ENCODE peak calls at places on chromosomes 2 and 18, in nine cellular contexts. N is GM12878, T is adrenal gland, X is GM23338, P is psoas muscle, K is fibroblast of mammary gland, E is pancreas, D is fibroblast of pulmonary artery, Q is upper lobe of right lung. J is an unnamed sample.

GRCh38 chr2:108640731-108641130 is 78.6 kb upstream of the RANBP2 start:
- DNase-seq in N (no peak), T (no peak), X (no peak), P (no peak), K (peak), E (no peak), D (peak), Q (no peak), J (peak)

GRCh38 chr2:238147791-238148190 is 9.3 kb downstream of the KLHL30 start:
- DNase-seq in N (no peak), T (no peak), X (no peak), P (no peak), K (no peak), E (no peak), D (no peak), Q (no peak), J (no peak)

GRCh38 chr2:226837787-226838603 is 2.1 kb downstream of the RHBDD1 start:
- DNase-seq in N (no peak), T (no peak), X (no peak), P (no peak), K (no peak), E (no peak), D (no peak), Q (no peak), J (no peak)

GRCh38 chr18:30889582-30890301 is 152.8 kb downstream of the DSC3 start:
- DNase-seq in N (no peak), T (no peak), X (peak), P (no peak), K (no peak), E (no peak), D (peak), Q (no peak), J (no peak)

GRCh38 chr2:233912799-233913423 is 4.3 kb upstream of the TRPM8 start:
- DNase-seq in N (no peak), T (no peak), X (peak), P (no peak), K (peak), E (no peak), D (peak), Q (no peak), J (no peak)

GRCh38 chr18:31040982-31041345 is 1.6 kb downstream of the DSC3 start:
- DNase-seq in N (no peak), T (no peak), X (peak), P (no peak), K (no peak), E (no peak), D (peak), Q (no peak), J (no peak)

GRCh38 chr2:231397011-231397927 is 1.8 kb downstream of the B3GNT7 start:
- DNase-seq in N (no peak), T (no peak), X (no peak), P (no peak), K (no peak), E (no peak), D (no peak), Q (no peak), J (no peak)

GRCh38 chr18:76265375-76266225 is 229.4 kb downstream of the ZNF516 start:
- DNase-seq in N (no peak), T (peak), X (no peak), P (peak), K (peak), E (no peak), D (peak), Q (peak), J (peak)

GRCh38 chr2:6184532-6185302 is 492.5 kb downstream of the SOX11 start:
- DNase-seq in N (no peak), T (no peak), X (no peak), P (no peak), K (peak), E (no peak), D (peak), Q (no peak), J (peak)

GRCh38 chr2:68646303-68646702 is 2.9 kb downstream of the PROKR1 start:
- DNase-seq in N (no peak), T (no peak), X (no peak), P (no peak), K (no peak), E (no peak), D (peak), Q (no peak), J (no peak)

GRCh38 chr2:146826388-146826787 is 1018.4 kb upstream of the ACVR2A start:
- DNase-seq in N (no peak), T (no peak), X (no peak), P (no peak), K (no peak), E (no peak), D (no peak), Q (no peak), J (no peak)

GRCh38 chr2:69464575-69464974 is 27.3 kb upstream of the NFU1 start:
- DNase-seq in N (no peak), T (peak), X (no peak), P (peak), K (peak), E (no peak), D (peak), Q (no peak), J (peak)

GRCh38 chr2:233853883-233854240 is 473 bp downstream of the HJURP start:
- DNase-seq in N (no peak), T (no peak), X (no peak), P (no peak), K (no peak), E (no peak), D (no peak), Q (no peak), J (no peak)

GRCh38 chr2:42651057-42651456 is 82.6 kb downstream of the MTA3 start:
- DNase-seq in N (no peak), T (no peak), X (no peak), P (no peak), K (no peak), E (no peak), D (no peak), Q (no peak), J (no peak)

GRCh38 chr2:195343942-195344530 is 313.0 kb upstream of the SLC39A10 start:
- DNase-seq in N (no peak), T (no peak), X (no peak), P (no peak), K (peak), E (no peak), D (peak), Q (no peak), J (peak)

GRCh38 chr2:226703501-226703900 is 96.1 kb downstream of the IRS1 start:
- DNase-seq in N (no peak), T (no peak), X (no peak), P (no peak), K (no peak), E (no peak), D (no peak), Q (no peak), J (no peak)

GRCh38 chr2:138777996-138778395 is 2.2 kb downstream of the NXPH2 start:
- DNase-seq in N (no peak), T (no peak), X (peak), P (no peak), K (no peak), E (no peak), D (peak), Q (no peak), J (peak)

GRCh38 chr18:23924813-23925212 is 89.7 kb upstream of the TTC39C start:
- DNase-seq in N (no peak), T (no peak), X (no peak), P (no peak), K (peak), E (no peak), D (peak), Q (no peak), J (peak)

GRCh38 chr2:100034431-100034830 is 108.0 kb downstream of the AFF3 start:
- DNase-seq in N (no peak), T (no peak), X (no peak), P (no peak), K (no peak), E (no peak), D (no peak), Q (no peak), J (no peak)

GRCh38 chr2:100033976-100034375 is 108.4 kb downstream of the AFF3 start:
- DNase-seq in N (no peak), T (no peak), X (no peak), P (no peak), K (no peak), E (no peak), D (no peak), Q (no peak), J (no peak)

GRCh38 chr2:100031604-100032003 is 110.8 kb downstream of the AFF3 start:
- DNase-seq in N (no peak), T (no peak), X (no peak), P (no peak), K (no peak), E (no peak), D (no peak), Q (no peak), J (no peak)

GRCh38 chr2:100029460-100029859 is 112.9 kb downstream of the AFF3 start:
- DNase-seq in N (no peak), T (no peak), X (peak), P (no peak), K (no peak), E (no peak), D (no peak), Q (no peak), J (no peak)
- TF ChIP-seq CTCF in N (no peak), T (no peak), X (peak), P (no peak), K (peak), E (no peak), D (no peak), Q (no peak), J (peak)

GRCh38 chr2:85996591-85996990 is 107.8 kb upstream of the ST3GAL5 start:
- DNase-seq in N (no peak), T (peak), X (no peak), P (no peak), K (no peak), E (no peak), D (peak), Q (no peak), J (no peak)
- H3K4me3 ChIP-seq in N (no peak), T (no peak), X (no peak), P (no peak), K (no peak), E (no peak), D (no peak), Q (no peak), J (no peak)

GRCh38 chr2:224058048-224058775 is 19.1 kb upstream of the SERPINE2 start:
- DNase-seq in N (no peak), T (no peak), X (peak), P (no peak), K (no peak), E (no peak), D (no peak), Q (no peak), J (no peak)
- TF ChIP-seq CTCF in N (no peak), T (no peak), X (peak), P (no peak), K (no peak), E (no peak), D (peak), Q (no peak), J (no peak)

GRCh38 chr2:205970348-205970747 is 115.6 kb downstream of the INO80D start:
- DNase-seq in N (no peak), T (peak), X (no peak), P (no peak), K (no peak), E (no peak), D (no peak), Q (no peak), J (no peak)

GRCh38 chr2:205972113-205972512 is 113.9 kb downstream of the INO80D start:
- DNase-seq in N (no peak), T (peak), X (no peak), P (no peak), K (no peak), E (no peak), D (no peak), Q (no peak), J (no peak)

GRCh38 chr2:205976120-205976814 is 109.7 kb downstream of the INO80D start:
- DNase-seq in N (no peak), T (no peak), X (no peak), P (no peak), K (no peak), E (no peak), D (no peak), Q (no peak), J (no peak)

GRCh38 chr2:205969584-205969983 is 116.4 kb downstream of the INO80D start:
- DNase-seq in N (no peak), T (no peak), X (no peak), P (no peak), K (no peak), E (no peak), D (no peak), Q (no peak), J (no peak)

GRCh38 chr2:205975082-205975949 is 110.7 kb downstream of the INO80D start:
- DNase-seq in N (peak), T (no peak), X (no peak), P (no peak), K (peak), E (no peak), D (peak), Q (no peak), J (no peak)
- H3K4me3 ChIP-seq in N (no peak), T (no peak), X (no peak), P (no peak), K (no peak), E (no peak), D (no peak), Q (no peak), J (no peak)

GRCh38 chr2:240130393-240131195 is 5.5 kb downstream of the COPS9 start:
- DNase-seq in N (no peak), T (peak), X (no peak), P (no peak), K (no peak), E (peak), D (no peak), Q (no peak), J (no peak)

GRCh38 chr2:240133401-240133800 is 2.7 kb downstream of the COPS9 start:
- DNase-seq in N (no peak), T (peak), X (no peak), P (no peak), K (no peak), E (peak), D (no peak), Q (peak), J (no peak)

GRCh38 chr2:240132651-240132980 is 3.5 kb downstream of the COPS9 start:
- DNase-seq in N (no peak), T (no peak), X (no peak), P (no peak), K (no peak), E (no peak), D (no peak), Q (no peak), J (no peak)

GRCh38 chr2:240131296-240131695 is 4.8 kb downstream of the COPS9 start:
- DNase-seq in N (no peak), T (peak), X (no peak), P (no peak), K (no peak), E (peak), D (no peak), Q (peak), J (no peak)

GRCh38 chr2:240131941-240132650 is 4.0 kb downstream of the COPS9 start:
- DNase-seq in N (no peak), T (peak), X (peak), P (no peak), K (no peak), E (peak), D (no peak), Q (peak), J (no peak)
- TF ChIP-seq CTCF in N (no peak), T (no peak), X (peak), P (no peak), K (peak), E (no peak), D (peak), Q (no peak), J (peak)